ENCODE peak calls at places on chromosomes 12 and 14, in nine cellular contexts. G is heart left ventricle, T is tibial nerve, J is H1, B is transverse colon, N is uterus, Z is K562, A is endothelial cell of umbilical vein, I is stomach. F is an unnamed sample. For H3K4me1, the result is how much of the 10 kb centered on the place peaks cover.

GRCh38 chr12:46383654-46384450 is 11.3 kb upstream of the SLC38A2 start:
- DNase-seq in G (peak), T (peak), J (no peak), B (peak), N (peak), Z (no peak), A (peak), I (peak), F (peak)

GRCh38 chr12:38417101-38417500 is 100.5 kb downstream of the ALG10B start:
- DNase-seq in G (no peak), T (no peak), J (no peak), B (no peak), N (no peak), Z (no peak), A (no peak), I (no peak), F (no peak)

GRCh38 chr14:76872796-76873432 is 46.7 kb downstream of the LRRC74A start:
- DNase-seq in G (peak), T (peak), J (peak), B (peak), N (peak), Z (peak), A (peak), I (peak), F (peak)

GRCh38 chr12:64625243-64626077 is 15.2 kb downstream of the RASSF3 start:
- DNase-seq in G (peak), T (no peak), J (no peak), B (peak), N (peak), Z (peak), A (peak), I (peak), F (peak)

GRCh38 chr12:86551146-86551571 is 295.0 kb upstream of the MGAT4C start:
- DNase-seq in G (no peak), T (no peak), J (no peak), B (no peak), N (no peak), Z (no peak), A (no peak), I (no peak), F (no peak)

GRCh38 chr12:42705863-42706262 is 116.3 kb upstream of the PRICKLE1 start:
- DNase-seq in G (peak), T (peak), J (no peak), B (peak), N (peak), Z (no peak), A (peak), I (peak), F (peak)

GRCh38 chr14:23433457-23433856 is 2.0 kb downstream of the MYH7 start:
- DNase-seq in G (peak), T (no peak), J (no peak), B (no peak), N (no peak), Z (peak), A (no peak), I (no peak), F (no peak)

GRCh38 chr12:5478081-5478706 is 46.3 kb downstream of the NTF3 start:
- DNase-seq in G (no peak), T (no peak), J (no peak), B (no peak), N (no peak), Z (no peak), A (no peak), I (no peak), F (no peak)

GRCh38 chr12:70178038-70178437 is 65.2 kb upstream of the CNOT2 start:
- DNase-seq in G (no peak), T (no peak), J (no peak), B (no peak), N (no peak), Z (no peak), A (peak), I (no peak), F (no peak)

GRCh38 chr12:93442411-93443340 is 929 bp upstream of the UBE2N start:
- DNase-seq in G (no peak), T (no peak), J (no peak), B (no peak), N (no peak), Z (no peak), A (no peak), I (no peak), F (no peak)

GRCh38 chr14:67228325-67228984 is 12.8 kb upstream of the PALS1 start:
- DNase-seq in G (no peak), T (no peak), J (no peak), B (no peak), N (no peak), Z (no peak), A (peak), I (no peak), F (no peak)

GRCh38 chr12:70049596-70050360 is 193.5 kb upstream of the CNOT2 start:
- DNase-seq in G (no peak), T (no peak), J (no peak), B (peak), N (no peak), Z (no peak), A (no peak), I (no peak), F (no peak)

GRCh38 chr12:15700595-15700994 is 88.6 kb downstream of the EPS8 start:
- DNase-seq in G (no peak), T (no peak), J (no peak), B (no peak), N (no peak), Z (no peak), A (peak), I (no peak), F (no peak)

GRCh38 chr14:64465856-64466554 is 706 bp downstream of the AKAP5 start:
- DNase-seq in G (peak), T (no peak), J (no peak), B (no peak), N (peak), Z (no peak), A (peak), I (no peak), F (peak)

GRCh38 chr12:124732275-124733075 is 131.2 kb downstream of the SCARB1 start:
- DNase-seq in G (no peak), T (no peak), J (no peak), B (no peak), N (no peak), Z (no peak), A (no peak), I (no peak), F (no peak)

GRCh38 chr12:120903818-120904773 is at the start of gene SPPL3:
- DNase-seq in G (peak), T (peak), J (peak), B (peak), N (peak), Z (peak), A (peak), I (peak), F (peak)
- TF ChIP-seq POLR2A in G (no peak), T (peak), J (no peak), B (peak), N (peak), Z (peak), A (peak), I (no peak), F (peak)

GRCh38 chr14:96501746-96502620 is at the start of gene PAPOLA:
- DNase-seq in G (peak), T (peak), J (peak), B (peak), N (peak), Z (peak), A (peak), I (peak), F (peak)
- H3K4me1 ChIP-seq in G (under half), T (under half), J (under half), B (under half), N (under half), Z (under half), A (under half), I (under half), F (under half)

GRCh38 chr12:102896067-102896466 is 21.0 kb downstream of the PAH start:
- DNase-seq in G (no peak), T (no peak), J (no peak), B (no peak), N (no peak), Z (no peak), A (no peak), I (no peak), F (no peak)
- TF ChIP-seq CTCF in G (no peak), T (no peak), J (peak), B (no peak), N (no peak), Z (peak), A (no peak), I (no peak), F (no peak)

GRCh38 chr14:37709419-37710195 is 114.2 kb downstream of the TTC6 start:
- DNase-seq in G (no peak), T (no peak), J (no peak), B (no peak), N (no peak), Z (no peak), A (peak), I (no peak), F (no peak)

GRCh38 chr14:37711499-37712475 is 116.4 kb downstream of the TTC6 start:
- DNase-seq in G (no peak), T (no peak), J (no peak), B (no peak), N (no peak), Z (no peak), A (no peak), I (no peak), F (no peak)

GRCh38 chr14:37712976-37713431 is 117.6 kb downstream of the TTC6 start:
- DNase-seq in G (no peak), T (no peak), J (no peak), B (no peak), N (no peak), Z (no peak), A (no peak), I (no peak), F (no peak)

GRCh38 chr14:37708481-37708880 is 113.1 kb downstream of the TTC6 start:
- DNase-seq in G (no peak), T (no peak), J (no peak), B (no peak), N (no peak), Z (no peak), A (no peak), I (no peak), F (no peak)

GRCh38 chr14:37707716-37708115 is 112.3 kb downstream of the TTC6 start:
- DNase-seq in G (no peak), T (no peak), J (no peak), B (no peak), N (no peak), Z (no peak), A (no peak), I (no peak), F (no peak)
- TF ChIP-seq POLR2A in G (no peak), T (no peak), J (no peak), B (no peak), N (no peak), Z (no peak), A (no peak), I (no peak), F (no peak)

GRCh38 chr12:51906452-51907082 is 737 bp upstream of the ACVRL1 start:
- DNase-seq in G (peak), T (no peak), J (no peak), B (no peak), N (no peak), Z (no peak), A (no peak), I (no peak), F (no peak)

GRCh38 chr12:51907083-51907863 is at the start of gene ACVRL1:
- DNase-seq in G (peak), T (peak), J (no peak), B (peak), N (no peak), Z (no peak), A (peak), I (no peak), F (no peak)

GRCh38 chr12:51907864-51908425 is 641 bp downstream of the ACVRL1 start:
- DNase-seq in G (peak), T (peak), J (no peak), B (no peak), N (no peak), Z (no peak), A (peak), I (no peak), F (no peak)

GRCh38 chr12:51904951-51905471 is 2.3 kb upstream of the ACVRL1 start:
- DNase-seq in G (peak), T (no peak), J (no peak), B (peak), N (peak), Z (no peak), A (no peak), I (no peak), F (no peak)

DNA sequence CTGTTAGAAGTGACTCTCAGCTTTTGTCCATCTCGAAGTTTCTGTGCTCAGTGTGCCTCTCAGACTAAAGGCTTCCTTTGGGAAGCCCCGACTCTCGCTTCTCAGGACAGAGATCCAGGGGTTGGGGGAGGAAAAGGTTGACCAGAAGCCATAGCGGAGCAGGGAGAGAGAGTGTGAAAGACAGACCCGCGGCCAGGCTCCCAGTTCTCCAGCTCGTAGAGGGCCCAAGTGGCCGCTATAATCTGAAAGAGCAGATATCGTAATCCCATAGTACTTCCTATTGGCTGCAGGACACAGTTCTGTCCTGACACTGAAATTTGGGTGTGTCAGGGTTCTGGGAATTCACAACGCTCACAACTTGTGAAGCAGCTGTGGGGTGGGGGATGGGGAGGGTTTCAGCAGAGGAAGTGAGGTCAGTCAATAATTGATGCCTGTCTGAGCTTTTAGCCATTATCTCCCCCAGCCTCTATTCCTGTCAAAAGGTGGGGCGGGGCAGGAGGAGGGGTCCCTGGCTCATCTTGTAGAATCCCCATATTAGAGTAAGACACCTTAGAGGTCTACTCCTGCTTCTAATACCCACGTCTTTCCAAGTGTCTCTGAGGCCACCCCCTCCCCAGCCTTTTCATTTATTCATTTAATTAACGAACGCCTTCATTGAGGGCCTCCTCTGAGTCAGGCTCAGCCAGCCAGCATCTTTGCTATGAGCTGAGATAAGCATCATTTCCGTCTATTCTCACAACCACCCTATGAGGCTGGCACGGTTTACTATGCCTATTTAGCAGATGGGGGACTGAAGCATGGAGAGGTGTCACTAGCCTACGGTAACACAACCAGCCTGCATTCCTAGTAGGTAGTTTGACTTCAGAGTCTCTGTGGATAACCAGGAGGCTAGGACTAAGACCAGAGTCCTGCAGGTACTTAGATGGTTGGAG is 1.5 kb upstream of the ACVRL1 start:
- DNase-seq in G (peak), T (peak), J (no peak), B (peak), N (peak), Z (peak), A (peak), I (peak), F (peak)
- H3K4me1 ChIP-seq in G (under half), T (under half), J (under half), B (under half), N (under half), Z (under half), A (half or more), I (under half), F (under half)

GRCh38 chr12:40107098-40107802 is 1.4 kb upstream of the SLC2A13 start:
- DNase-seq in G (peak), T (peak), J (peak), B (peak), N (peak), Z (peak), A (peak), I (peak), F (peak)

GRCh38 chr12:40105515-40106201 is at the start of gene SLC2A13:
- DNase-seq in G (peak), T (peak), J (peak), B (peak), N (peak), Z (peak), A (peak), I (peak), F (peak)

GRCh38 chr12:40106655-40107054 is 774 bp upstream of the SLC2A13 start:
- DNase-seq in G (no peak), T (no peak), J (no peak), B (no peak), N (no peak), Z (no peak), A (no peak), I (no peak), F (no peak)

GRCh38 chr12:40106202-40106533 is 287 bp upstream of the SLC2A13 start:
- DNase-seq in G (no peak), T (no peak), J (no peak), B (no peak), N (no peak), Z (no peak), A (no peak), I (no peak), F (no peak)

GRCh38 chr12:40107803-40108620 is 2.1 kb upstream of the SLC2A13 start:
- DNase-seq in G (no peak), T (no peak), J (no peak), B (no peak), N (no peak), Z (no peak), A (no peak), I (no peak), F (peak)
- TF ChIP-seq CTCF in G (no peak), T (no peak), J (no peak), B (peak), N (no peak), Z (no peak), A (no peak), I (no peak), F (no peak)

GRCh38 chr12:32679091-32679909 is at the start of gene DNM1L:
- DNase-seq in G (peak), T (peak), J (peak), B (peak), N (peak), Z (peak), A (peak), I (peak), F (peak)
- TF ChIP-seq POLR2A in G (no peak), T (peak), J (peak), B (peak), N (peak), Z (peak), A (peak), I (no peak), F (peak)

F was measured in thyroid gland.